ENCODE peak calls at places on chromosomes 11 and 22, in five cellular contexts. M is right lobe of liver, V is AG09309, Q is prostate gland, E is endothelial cell of umbilical vein. S is an unnamed sample.
A peak's percentile ranks its signal among the peaks of the same experiment; 100 is the strongest.

GRCh38 chr11:69274531-69275016 is 19.4 kb upstream of the MYEOV start:
- DNase-seq in V (no peak), M (peak; percentile 55), E (no peak), Q (peak; percentile 96), S (no peak)

GRCh38 chr11:79047980-79048379 is 392.9 kb downstream of the TENM4 start:
- DNase-seq in V (no peak), Q (no peak), M (no peak), E (no peak), S (no peak)

GRCh38 chr11:122337241-122338176 is 221.5 kb upstream of the BLID start:
- DNase-seq in M (no peak), V (no peak), Q (no peak), E (peak; percentile 65), S (no peak)

GRCh38 chr22:26461188-26461810 is 22.3 kb downstream of the HPS4 start:
- DNase-seq in Q (peak; percentile 54), M (peak; percentile 57), V (no peak), E (peak; percentile 53), S (peak; percentile 74)

GRCh38 chr11:85923455-85923854 is 68.3 kb downstream of the CCDC83 start:
- DNase-seq in M (no peak), E (no peak), Q (no peak), V (no peak), S (no peak)

GRCh38 chr11:35087648-35088047 is 51.3 kb upstream of the CD44 start:
- DNase-seq in M (no peak), Q (no peak), E (peak; percentile 49), V (no peak), S (no peak)

GRCh38 chr22:47192106-47192650 is 429.7 kb downstream of the TBC1D22A start:
- DNase-seq in E (no peak), V (no peak), M (no peak), Q (no peak), S (no peak)

GRCh38 chr22:35043251-35043931 is 22.6 kb upstream of the ISX start:
- DNase-seq in M (no peak), V (no peak), E (no peak), Q (no peak), S (no peak)

GRCh38 chr11:125586618-125587017 is 6.0 kb upstream of the STT3A start:
- DNase-seq in Q (no peak), V (no peak), M (no peak), E (no peak), S (no peak)

GRCh38 chr11:464316-464715 is 14.2 kb downstream of the PTDSS2 start:
- DNase-seq in E (no peak), M (no peak), Q (no peak), V (no peak), S (no peak)

GRCh38 chr11:19367051-19367709 is 126.4 kb upstream of the E2F8 start:
- DNase-seq in Q (no peak), E (peak; percentile 59), V (no peak), M (no peak), S (peak; percentile 51)

GRCh38 chr22:31103111-31103510 is 4.3 kb downstream of the SELENOM start:
- DNase-seq in M (no peak), Q (no peak), V (no peak), E (no peak), S (no peak)

GRCh38 chr11:3030289-3031070 is 26.7 kb downstream of the CARS1 start:
- DNase-seq in Q (peak; percentile 25), M (peak; percentile 33), E (no peak), V (no peak), S (no peak)

GRCh38 chr11:45468265-45468856 is 182.2 kb upstream of the SYT13 start:
- DNase-seq in E (peak; percentile 6), V (no peak), Q (no peak), M (no peak), S (peak; percentile 14)

DNA sequence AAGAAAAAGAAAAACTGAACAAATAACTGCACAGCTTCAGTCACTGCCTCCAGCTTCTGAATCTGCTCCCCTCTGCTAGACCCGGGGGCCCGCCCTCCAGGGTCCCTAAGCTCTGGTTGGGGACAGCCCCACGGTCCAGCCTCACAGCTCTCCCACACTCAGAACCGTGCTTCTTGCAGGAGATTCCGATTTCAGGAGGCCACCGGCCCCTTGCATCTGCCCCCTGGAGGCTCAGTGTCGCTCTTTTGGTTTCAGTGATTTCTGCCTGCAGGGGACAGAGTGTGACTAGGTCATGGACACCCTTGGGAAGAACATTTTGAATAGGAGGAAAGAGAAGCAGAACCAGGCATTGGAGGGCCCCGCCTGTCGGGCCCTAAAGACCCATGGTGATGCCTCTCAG is 23.1 kb upstream of the RPS3 start:
- DNase-seq in M (no peak), V (no peak), E (no peak), Q (no peak), S (no peak)
- TF ChIP-seq CTCF in M (no peak), V (peak; percentile 14), E (no peak), Q (no peak), S (no peak)

GRCh38 chr22:43774318-43774717 is 37.8 kb downstream of the EFCAB6 start:
- DNase-seq in V (no peak), E (no peak), M (no peak), Q (no peak), S (no peak)
- H3K4me3 ChIP-seq in V (no peak overlapping the region), E (no peak overlapping the region), M (no peak overlapping the region), Q (no peak overlapping the region), S (no peak overlapping the region)

GRCh38 chr11:1728931-1729691 is 21.3 kb downstream of the IFITM10 start:
- DNase-seq in Q (no peak), M (no peak), E (no peak), V (no peak), S (no peak)
- TF ChIP-seq CTCF in Q (no peak), M (no peak), E (no peak), V (no peak), S (no peak)

DNA sequence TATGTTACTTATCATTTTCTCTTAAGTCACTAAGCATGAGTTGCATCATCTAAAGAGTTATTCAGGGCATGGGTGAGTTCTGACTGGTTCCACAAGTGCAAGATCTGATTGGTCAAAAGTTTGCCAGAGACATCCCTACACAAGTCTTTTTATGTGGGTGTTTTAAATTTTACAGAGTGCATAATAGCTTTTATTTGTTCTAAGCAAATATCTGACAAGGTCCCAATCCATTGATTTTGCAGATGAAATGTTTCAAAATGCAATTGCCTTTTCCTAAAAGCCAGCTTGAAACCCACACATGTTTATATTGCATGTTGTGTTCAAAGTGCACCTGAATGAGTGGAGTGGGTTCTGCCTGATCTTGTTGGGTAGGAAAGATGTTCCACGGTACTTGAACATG is 101.7 kb upstream of the PAX6 start:
- DNase-seq in M (no peak), V (no peak), E (no peak), Q (no peak), S (no peak)
- H3K4me3 ChIP-seq in M (no peak overlapping the region), V (no peak overlapping the region), E (no peak overlapping the region), Q (no peak overlapping the region), S (no peak overlapping the region)

GRCh38 chr11:32487270-32487669 is 51.9 kb upstream of the WT1 start:
- DNase-seq in V (no peak), M (no peak), Q (no peak), E (no peak), S (no peak)
- TF ChIP-seq CTCF in V (peak; percentile 15), M (no peak), Q (no peak), E (no peak), S (no peak)

DNA sequence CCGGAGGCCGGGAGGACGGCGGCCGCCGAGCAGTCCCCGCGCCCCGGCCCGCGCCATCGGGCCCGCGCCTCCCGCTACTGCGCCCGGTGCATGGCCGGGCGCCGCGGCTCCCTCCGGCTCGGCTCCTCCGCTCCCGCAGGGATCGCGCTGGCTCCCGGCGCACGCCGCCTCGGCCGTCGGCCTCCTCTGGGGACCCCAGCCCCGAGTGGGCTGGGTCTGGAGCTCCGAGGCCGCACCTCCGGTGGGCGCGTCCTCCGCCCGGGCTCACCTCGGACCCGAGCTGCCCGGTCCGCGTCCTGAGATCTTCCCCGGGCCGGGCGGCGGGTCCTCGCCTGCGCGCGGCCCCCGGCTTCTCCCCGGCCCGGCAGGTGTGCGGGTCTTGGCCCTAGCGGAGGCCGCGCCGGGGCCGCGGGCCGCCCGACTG is 251 bp downstream of the SHISA8 start:
- DNase-seq in M (no peak), Q (no peak), E (no peak), V (no peak), S (no peak)
- H3K4me3 ChIP-seq in M (no peak overlapping the region), Q (peak overlapping the region; percentile 25), E (no peak overlapping the region), V (no peak overlapping the region), S (no peak overlapping the region)

DNA sequence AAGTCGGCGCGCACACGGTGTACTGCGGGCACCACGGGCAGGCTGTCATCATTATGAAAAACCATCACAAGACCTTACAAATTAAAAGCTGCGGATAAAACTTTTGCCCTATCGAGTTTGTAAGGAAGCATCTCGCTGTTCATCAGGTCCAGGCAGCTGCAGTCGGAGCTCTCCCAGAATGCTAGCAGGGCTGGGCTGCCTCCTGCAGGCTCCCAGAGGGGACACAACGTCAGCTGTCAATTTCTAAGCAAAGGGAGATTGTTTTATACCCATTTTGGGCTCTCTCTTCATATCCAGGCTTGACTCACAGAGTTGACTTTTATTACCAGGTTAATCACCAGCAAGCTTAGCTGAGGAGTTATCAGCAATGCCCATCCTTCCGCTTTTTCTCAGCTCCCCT is 375.1 kb downstream of the OPCML start:
- DNase-seq in Q (no peak), M (no peak), E (no peak), V (no peak), S (no peak)
- TF ChIP-seq CTCF in Q (no peak), M (no peak), E (no peak), V (no peak), S (no peak)

DNA sequence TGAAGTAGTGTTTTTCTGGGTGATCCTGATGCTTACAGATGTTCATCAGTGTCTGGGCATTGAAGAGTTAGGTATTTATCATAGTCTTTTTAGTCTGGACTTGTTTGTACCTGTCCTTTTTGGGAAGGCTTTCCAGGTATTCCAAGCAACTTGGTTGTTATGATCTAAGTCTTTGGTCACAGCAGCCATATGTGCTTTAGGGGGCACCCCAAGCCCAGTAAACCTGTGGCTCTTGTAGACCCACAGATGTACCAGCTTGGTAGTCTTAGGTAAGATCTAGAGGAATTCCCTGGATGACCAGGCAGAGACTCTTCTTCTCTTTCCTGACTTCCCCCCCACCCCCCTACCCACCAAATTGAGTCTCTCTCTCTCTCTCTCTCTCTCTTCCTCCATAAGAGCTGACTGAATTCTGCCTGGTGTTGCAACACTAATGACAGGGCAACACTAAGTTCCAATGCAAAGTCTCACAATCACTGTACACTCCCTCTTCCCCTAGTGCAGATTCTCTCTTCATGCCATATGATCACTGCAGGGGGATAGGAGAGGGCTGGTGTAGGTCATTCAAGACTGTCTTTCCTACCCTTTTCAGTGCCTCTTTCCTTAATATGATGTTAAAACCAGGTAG is 24.5 kb upstream of the MMP8 start:
- DNase-seq in V (no peak), M (no peak), Q (no peak), E (no peak), S (no peak)
- H3K4me3 ChIP-seq in V (no peak overlapping the region), M (no peak overlapping the region), Q (no peak overlapping the region), E (no peak overlapping the region), S (no peak overlapping the region)

DNA sequence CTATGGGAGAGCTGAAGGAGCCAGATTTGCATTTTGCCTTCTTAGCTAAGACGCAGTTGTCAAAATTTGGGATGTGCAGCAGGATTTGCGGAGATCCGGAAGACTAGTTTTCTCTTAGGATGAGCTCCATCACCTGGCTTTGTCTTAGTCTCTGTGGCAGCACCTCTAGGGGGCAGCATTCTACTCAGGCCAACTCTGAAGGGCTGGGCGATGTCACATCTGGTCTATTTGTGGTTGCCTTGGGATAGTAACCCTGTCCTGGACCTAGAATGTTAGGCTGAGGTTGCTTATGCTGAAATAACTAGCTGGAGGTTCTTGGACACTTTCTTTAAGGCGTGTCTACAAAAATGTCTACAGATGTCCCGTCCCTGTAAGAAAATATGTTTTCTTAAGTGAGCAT is 116.2 kb downstream of the FAT3 start:
- DNase-seq in V (no peak), M (peak; percentile 37), Q (no peak), E (no peak), S (peak; percentile 23)
- TF ChIP-seq CTCF in V (peak; percentile 59), M (peak; percentile 74), Q (no peak), E (no peak), S (peak; percentile 50)

GRCh38 chr11:96713301-96713700 is 323.5 kb downstream of the JRKL start:
- DNase-seq in V (no peak), M (no peak), E (no peak), Q (no peak), S (no peak)
- H3K4me3 ChIP-seq in V (no peak overlapping the region), M (no peak overlapping the region), E (no peak overlapping the region), Q (no peak overlapping the region), S (no peak overlapping the region)

S was measured in foreskin fibroblast.